ENCODE peak calls at places on chromosomes 12 and 14, in four cellular contexts. G, Z, Y and W are unnamed samples.

GRCh38 chr12:104276192-104277131 is 27.1 kb upstream of the EID3 start:
- DNase-seq in G (no peak), Z (no peak), Y (peak), W (peak)

GRCh38 chr14:99522457-99522891 is 41.3 kb downstream of the CCNK start:
- DNase-seq in G (peak), Z (no peak), Y (no peak), W (no peak)

GRCh38 chr12:49133014-49133413 is 1.8 kb upstream of the TUBA1B start:
- DNase-seq in G (no peak), Z (no peak), Y (no peak), W (no peak)

GRCh38 chr14:105430535-105430934 is 10.9 kb downstream of the MTA1 start:
- DNase-seq in G (no peak), Z (no peak), Y (no peak), W (no peak)

GRCh38 chr14:75295491-75296338 is 17.1 kb downstream of the FOS start:
- DNase-seq in G (no peak), Z (peak), Y (peak), W (peak)

GRCh38 chr12:44227601-44228000 is 391.7 kb downstream of the TMEM117 start:
- DNase-seq in G (no peak), Z (no peak), Y (no peak), W (no peak)

GRCh38 chr12:52070243-52070925 is 606 bp downstream of the ATG101 start:
- DNase-seq in G (no peak), Z (no peak), Y (no peak), W (no peak)

GRCh38 chr14:59328410-59328809 is 136.8 kb downstream of the GPR135 start:
- DNase-seq in G (no peak), Z (no peak), Y (no peak), W (no peak)

GRCh38 chr12:110694330-110694891 is 5.5 kb upstream of the HVCN1 start:
- DNase-seq in G (no peak), Z (no peak), Y (peak), W (no peak)

GRCh38 chr12:30358113-30358512 is 337.6 kb downstream of the IPO8 start:
- DNase-seq in G (no peak), Z (no peak), Y (no peak), W (no peak)

GRCh38 chr12:19893514-19893913 is 454.2 kb downstream of the AEBP2 start:
- DNase-seq in G (peak), Z (no peak), Y (peak), W (no peak)

GRCh38 chr14:36584167-36584811 is 1.9 kb upstream of the NKX2-8 start:
- DNase-seq in G (no peak), Z (no peak), Y (no peak), W (no peak)

GRCh38 chr12:40727774-40728483 is 35.7 kb downstream of the CNTN1 start:
- DNase-seq in G (no peak), Z (no peak), Y (no peak), W (no peak)

GRCh38 chr12:69903548-69903947 is 78.5 kb downstream of the MYRFL start:
- DNase-seq in G (no peak), Z (no peak), Y (no peak), W (no peak)

GRCh38 chr14:93980464-93981201 is 4.3 kb upstream of the ASB2 start:
- DNase-seq in G (peak), Z (no peak), Y (no peak), W (no peak)

GRCh38 chr12:22978962-22979361 is 354.0 kb downstream of the ETNK1 start:
- DNase-seq in G (peak), Z (no peak), Y (no peak), W (no peak)

GRCh38 chr12:5745251-5745888 is 199.7 kb downstream of the ANO2 start:
- DNase-seq in G (peak), Z (peak), Y (peak), W (peak)

GRCh38 chr14:105093426-105094192 is 28.4 kb upstream of the GPR132 start:
- DNase-seq in G (no peak), Z (peak), Y (peak), W (peak)

GRCh38 chr12:58211211-58211610 is 269.8 kb downstream of the ATP23 start:
- DNase-seq in G (no peak), Z (no peak), Y (no peak), W (no peak)

GRCh38 chr14:65421201-65421981 is 8.9 kb downstream of the FUT8 start:
- DNase-seq in G (peak), Z (no peak), Y (no peak), W (no peak)

GRCh38 chr12:828726-829395 is 76.5 kb downstream of the WNK1 start:
- DNase-seq in G (no peak), Z (no peak), Y (no peak), W (no peak)

GRCh38 chr12:8052679-8053078 is 13.5 kb downstream of the C3AR1 start:
- DNase-seq in G (no peak), Z (no peak), Y (no peak), W (no peak)

GRCh38 chr14:61321385-61322010 is at the start of gene PRKCH:
- DNase-seq in G (no peak), Z (peak), Y (peak), W (peak)

GRCh38 chr12:81395431-81395830 is 317.6 kb downstream of the ACSS3 start:
- DNase-seq in G (no peak), Z (no peak), Y (no peak), W (no peak)

GRCh38 chr14:59507063-59507751 is 22.9 kb downstream of the JKAMP start:
- DNase-seq in G (peak), Z (no peak), Y (peak), W (peak)

GRCh38 chr12:57416039-57416996 is 14.5 kb downstream of the R3HDM2 start:
- DNase-seq in G (no peak), Z (no peak), Y (no peak), W (no peak)

GRCh38 chr14:38367922-38368321 is 112.0 kb upstream of the CLEC14A start:
- DNase-seq in G (no peak), Z (no peak), Y (no peak), W (no peak)

GRCh38 chr12:64998327-64999156 is 122.6 kb downstream of the WIF1 start:
- DNase-seq in G (no peak), Z (no peak), Y (no peak), W (no peak)

GRCh38 chr12:92621833-92622232 is 81.0 kb upstream of the PLEKHG7 start:
- DNase-seq in G (no peak), Z (no peak), Y (no peak), W (no peak)

GRCh38 chr14:104421401-104421821 is 158.2 kb upstream of the C14orf180 start:
- DNase-seq in G (no peak), Z (no peak), Y (no peak), W (no peak)

GRCh38 chr12:26227376-26227775 is 32.0 kb downstream of the SSPN start:
- DNase-seq in G (no peak), Z (no peak), Y (no peak), W (no peak)